ENCODE peak calls at places on chromosomes 4 and X, in five cellular contexts. N is K562, W is HCT116, T is HepG2, J is GM12878. U is an unnamed sample. For H3K27me3, the result is how much of the 10 kb centered on the place peaks cover.

GRCh38 chr4:152606800-152607577 is 71.1 kb upstream of the FBXW7 start:
- DNase-seq in T (no peak), N (no peak), J (no peak), W (no peak), U (no peak)

GRCh38 chr4:3807861-3808521 is 41.8 kb downstream of the ADRA2C start:
- DNase-seq in N (no peak), W (no peak), J (no peak), T (no peak), U (no peak)

GRCh38 chr4:114386637-114387233 is 211.9 kb upstream of the UGT8 start:
- DNase-seq in J (peak), W (peak), N (peak), T (peak), U (no peak)

GRCh38 chr4:56637791-56638190 is 43.3 kb downstream of the HOPX start:
- DNase-seq in J (no peak), W (no peak), N (no peak), T (no peak), U (no peak)

GRCh38 chr4:10256203-10256602 is 139.6 kb upstream of the WDR1 start:
- DNase-seq in N (no peak), J (no peak), W (no peak), T (no peak), U (no peak)

GRCh38 chrX:136063340-136064079 is 78.3 kb downstream of the SLC9A6 start:
- DNase-seq in N (no peak), W (no peak), T (no peak), J (no peak), U (no peak)

GRCh38 chrX:124342174-124342867 is 4.0 kb upstream of the SH2D1A start:
- DNase-seq in N (no peak), W (no peak), J (no peak), T (no peak), U (no peak)

GRCh38 chr4:304987-305680 is at the start of gene ZNF732:
- DNase-seq in J (no peak), N (no peak), W (no peak), T (no peak), U (peak)

GRCh38 chrX:123648028-123648810 is 84.6 kb downstream of the THOC2 start:
- DNase-seq in T (peak), W (no peak), N (no peak), J (no peak), U (peak)

GRCh38 chr4:173240696-173241095 is 72.1 kb downstream of the GALNT7 start:
- DNase-seq in T (no peak), J (no peak), N (no peak), W (no peak), U (no peak)

GRCh38 chr4:4659871-4660651 is 118.2 kb upstream of the STX18 start:
- DNase-seq in T (no peak), W (peak), J (no peak), N (peak), U (no peak)

GRCh38 chr4:9762823-9763475 is 18.5 kb upstream of the DRD5 start:
- DNase-seq in N (peak), J (peak), T (peak), W (peak), U (peak)

GRCh38 chrX:136121788-136122187 is 25.5 kb upstream of the FHL1 start:
- DNase-seq in W (no peak), T (no peak), J (no peak), N (no peak), U (no peak)

GRCh38 chr4:8115916-8116315 is 42.7 kb downstream of the ABLIM2 start:
- DNase-seq in W (no peak), T (no peak), N (no peak), J (no peak), U (no peak)

GRCh38 chrX:129781134-129782014 is 1.6 kb downstream of the SASH3 start:
- DNase-seq in W (no peak), T (no peak), N (no peak), J (peak), U (no peak)

GRCh38 chrX:29225670-29226069 is 638.4 kb downstream of the IL1RAPL1 start:
- DNase-seq in T (no peak), J (no peak), W (no peak), N (no peak), U (no peak)

GRCh38 chr4:21469438-21470032 is 479.0 kb downstream of the KCNIP4 start:
- DNase-seq in J (no peak), N (no peak), W (no peak), T (peak), U (no peak)

GRCh38 chr4:116588783-116589182 is 496.6 kb downstream of the TRAM1L1 start:
- DNase-seq in T (no peak), N (no peak), J (no peak), W (no peak), U (no peak)

GRCh38 chr4:187744911-187745310 is 250.7 kb upstream of the ZFP42 start:
- DNase-seq in T (no peak), N (no peak), J (no peak), W (peak), U (no peak)

GRCh38 chrX:68830486-68831404 is 1.9 kb downstream of the EFNB1 start:
- DNase-seq in J (no peak), W (no peak), T (no peak), N (no peak), U (no peak)

GRCh38 chrX:44092778-44093177 is 119.6 kb upstream of the NDP start:
- DNase-seq in N (no peak), J (no peak), W (no peak), T (peak), U (no peak)

GRCh38 chr4:82562553-82562854 is 716 bp upstream of the TMEM150C start:
- DNase-seq in W (no peak), T (no peak), N (no peak), J (no peak), U (no peak)

GRCh38 chr4:169823685-169824084 is 65.9 kb upstream of the HPF1 start:
- DNase-seq in W (no peak), T (peak), N (no peak), J (no peak), U (peak)

GRCh38 chr4:3388461-3389185 is 53.1 kb upstream of the HGFAC start:
- DNase-seq in T (no peak), W (no peak), J (peak), N (no peak), U (no peak)

GRCh38 chr4:145440292-145441007 is 41.2 kb upstream of the SMAD1 start:
- DNase-seq in T (no peak), W (no peak), J (no peak), N (no peak), U (no peak)

GRCh38 chr4:4990329-4990728 is 28.9 kb downstream of the CYTL1 start:
- DNase-seq in T (no peak), J (no peak), W (no peak), N (no peak), U (no peak)

GRCh38 chr4:120327276-120327675 is 260.6 kb upstream of the MAD2L1 start:
- DNase-seq in W (no peak), N (no peak), T (no peak), J (no peak), U (no peak)

GRCh38 chr4:173169428-173170209 is 1.0 kb downstream of the GALNT7 start:
- DNase-seq in J (no peak), T (no peak), W (no peak), N (peak), U (no peak)

GRCh38 chr4:3047464-3048286 is 26.7 kb downstream of the HTT-AS start:
- DNase-seq in J (peak), W (peak), N (peak), T (peak), U (peak)

GRCh38 chr4:110793381-110793801 is 170.5 kb upstream of the PITX2 start:
- DNase-seq in T (no peak), N (no peak), J (no peak), W (peak), U (no peak)

GRCh38 chr4:25694466-25694865 is 38.8 kb downstream of the SLC34A2 start:
- DNase-seq in N (no peak), J (no peak), W (no peak), T (no peak), U (no peak)

GRCh38 chr4:168917150-168917779 is 92.8 kb downstream of the CBR4 start:
- DNase-seq in T (peak), W (peak), J (no peak), N (peak), U (no peak)

GRCh38 chrX:71618303-71618721 is at the start of gene CXCR3:
- DNase-seq in N (no peak), T (no peak), J (peak), W (no peak), U (no peak)

GRCh38 chrX:71615056-71615455 is 3.3 kb downstream of the CXCR3 start:
- DNase-seq in J (no peak), T (no peak), W (no peak), N (no peak), U (no peak)

GRCh38 chrX:71617742-71618141 is 569 bp downstream of the CXCR3 start:
- DNase-seq in N (no peak), J (no peak), T (no peak), W (no peak), U (no peak)

GRCh38 chrX:71615954-71616353 is 2.4 kb downstream of the CXCR3 start:
- DNase-seq in W (no peak), J (no peak), T (no peak), N (no peak), U (no peak)

DNA sequence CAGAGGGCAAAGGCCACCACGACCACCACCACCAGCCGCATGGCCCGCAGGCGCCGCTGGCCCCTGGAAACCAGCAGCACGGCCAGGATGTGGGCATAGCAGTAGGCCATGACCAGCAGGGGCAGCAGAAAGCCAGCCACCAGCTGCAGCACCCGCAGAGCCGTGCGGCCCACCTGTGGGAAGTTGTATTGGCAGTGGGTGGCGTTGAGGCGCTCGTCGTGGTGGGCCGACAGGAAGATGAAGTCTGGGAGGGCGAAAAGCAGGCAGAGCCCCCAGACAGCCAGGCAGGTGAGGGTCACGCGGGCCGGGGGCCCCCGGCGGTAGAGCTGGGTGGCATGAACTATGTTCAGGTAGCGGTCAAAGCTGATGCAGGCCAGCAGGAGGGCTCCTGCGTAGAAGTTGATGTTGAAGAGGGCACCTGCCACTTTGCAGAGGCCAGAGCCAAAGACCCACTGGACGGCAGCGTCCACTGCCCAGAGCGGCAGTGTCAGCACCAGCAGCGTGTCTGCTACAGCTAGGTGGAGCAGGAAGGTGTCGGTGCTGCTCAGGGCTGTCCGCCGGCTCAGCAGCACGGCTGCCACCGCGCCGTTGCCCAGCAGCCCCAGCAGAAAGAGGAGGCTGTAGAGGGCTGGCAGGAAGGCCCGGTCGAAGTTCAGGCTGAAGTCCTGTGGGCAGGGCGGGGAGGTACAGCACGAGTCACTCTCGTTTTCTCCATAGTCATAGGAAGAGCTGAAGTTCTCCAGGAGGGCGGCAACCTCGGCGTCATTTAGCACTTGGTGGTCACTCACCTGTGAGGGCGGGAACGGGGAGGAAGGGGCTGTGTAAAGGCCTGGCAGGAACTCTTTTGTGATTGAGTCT is 1.4 kb downstream of the CXCR3 start:
- DNase-seq in W (no peak), J (no peak), N (no peak), T (peak), U (no peak)
- TF ChIP-seq CTCF in W (no peak), J (peak), N (no peak), T (peak), U (no peak)

DNA sequence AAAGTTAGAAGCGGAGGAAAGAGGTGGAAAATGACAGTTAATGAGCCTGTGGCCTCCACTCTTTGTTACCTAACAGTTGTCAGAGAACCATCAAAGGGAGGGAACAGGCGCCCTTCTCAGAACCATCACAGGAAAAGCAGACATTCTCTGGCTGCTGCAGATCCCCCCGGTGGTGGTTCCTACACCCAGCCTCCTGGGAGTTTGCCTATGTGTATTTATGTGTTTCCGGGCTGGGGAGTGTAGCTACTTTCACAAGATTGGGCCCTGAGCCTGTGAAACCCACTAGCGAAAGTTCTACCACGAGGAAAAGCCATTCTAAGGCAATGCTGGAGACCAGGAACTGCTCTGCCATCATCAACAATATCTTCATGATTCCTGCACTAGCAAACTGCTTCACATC is 52.7 kb upstream of the BCOR start:
- DNase-seq in N (no peak), J (no peak), T (no peak), W (no peak), U (no peak)
- H3K27me3 ChIP-seq in N (under half), J (under half), T (under half), W (under half), U (under half)

GRCh38 chrX:39725114-39725513 is 372.6 kb downstream of the BCOR start:
- DNase-seq in W (no peak), T (no peak), J (no peak), N (no peak), U (no peak)
- TF ChIP-seq SRF in W (no peak), T (no peak), J (no peak), N (no peak), U (no peak)

DNA sequence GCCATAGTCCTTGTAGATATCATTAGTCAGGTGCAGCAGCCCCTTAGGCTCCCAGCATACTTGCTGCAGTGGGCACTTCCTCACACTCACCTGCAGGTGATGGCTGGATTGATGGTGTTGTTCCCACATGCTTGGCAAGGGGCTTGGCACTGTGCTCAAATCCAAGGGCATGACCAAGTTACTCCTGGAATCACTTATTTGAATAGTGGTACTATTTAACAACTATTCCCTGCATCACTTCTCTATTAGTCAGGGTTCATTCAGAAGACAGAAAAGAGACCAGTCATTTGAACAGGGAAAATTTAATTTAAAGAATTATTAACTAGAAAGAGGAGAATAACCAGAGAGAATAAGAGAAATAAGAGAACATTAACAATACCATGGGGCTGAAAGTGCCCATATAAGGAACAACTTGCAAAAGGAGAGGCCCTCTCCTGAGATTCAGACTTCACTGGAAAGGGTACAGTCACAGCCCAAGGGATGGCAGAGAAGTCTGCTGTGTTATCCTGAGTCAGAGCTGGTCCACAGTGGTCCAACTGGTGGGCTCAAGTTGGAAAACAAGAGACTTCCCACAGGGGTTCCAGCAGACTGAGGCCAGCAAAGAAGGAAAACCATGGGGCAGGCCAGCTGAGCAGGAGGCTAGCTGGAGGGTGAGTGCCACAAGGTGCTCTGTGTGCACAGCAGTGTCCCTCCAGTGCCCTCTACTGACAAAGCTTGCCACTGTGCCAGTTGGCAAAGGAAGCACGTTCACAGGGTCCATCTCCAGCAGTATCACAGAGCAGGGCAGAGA is 9.8 kb downstream of the SPP1 start:
- DNase-seq in W (peak), J (no peak), T (peak), N (no peak), U (peak)
- TF ChIP-seq CTCF in W (peak), J (peak), T (peak), N (no peak), U (peak)

DNA sequence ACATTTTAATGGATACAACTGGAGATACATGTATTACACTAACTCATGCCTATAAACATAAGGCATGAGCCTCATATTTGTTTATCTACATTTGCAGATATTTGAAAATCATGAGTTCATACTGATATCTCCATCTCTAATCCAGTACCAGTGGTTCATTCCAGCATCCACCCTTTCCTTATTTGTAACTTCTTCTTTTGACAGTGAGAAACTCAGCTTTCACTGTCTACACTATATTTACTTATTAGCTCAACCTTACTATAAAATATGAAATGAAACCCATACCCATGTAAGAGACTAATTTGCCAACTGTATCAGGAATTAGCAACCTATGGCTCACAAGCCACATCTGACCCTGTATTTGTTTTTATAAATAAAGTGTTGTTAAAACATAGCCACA is 161.9 kb upstream of the GPRIN3 start:
- DNase-seq in J (no peak), T (no peak), W (no peak), N (no peak), U (no peak)
- H3K27me3 ChIP-seq in J (under half), T (under half), W (under half), N (under half), U (under half)

GRCh38 chr4:157838366-157838765 is 334.5 kb downstream of the GASK1B start:
- DNase-seq in J (no peak), N (no peak), W (no peak), T (no peak), U (no peak)

GRCh38 chr4:157837071-157837470 is 335.8 kb downstream of the GASK1B start:
- DNase-seq in N (no peak), T (no peak), J (no peak), W (no peak), U (no peak)

DNA sequence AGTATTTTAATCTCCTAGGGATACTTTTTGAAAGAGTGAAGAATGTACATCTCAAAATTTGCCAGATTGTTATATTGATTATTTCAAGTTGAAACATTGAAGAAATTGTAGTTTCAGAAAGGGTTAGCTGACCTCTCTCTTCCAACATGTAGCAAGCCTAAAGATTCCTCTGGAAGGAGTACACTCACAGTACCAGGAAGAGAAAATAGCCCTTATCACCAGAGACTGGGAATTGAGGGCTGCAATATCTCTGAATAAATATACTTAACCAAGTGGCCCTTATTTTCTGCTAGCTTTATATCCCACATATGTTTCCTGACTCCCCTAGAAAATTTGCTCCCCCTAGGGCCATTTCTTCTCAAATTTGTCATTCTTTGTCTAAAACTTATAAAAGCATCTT is 332.2 kb downstream of the GASK1B start:
- DNase-seq in N (no peak), J (no peak), T (no peak), W (no peak), U (no peak)
- TF ChIP-seq SRF in N (no peak), J (no peak), T (no peak), W (no peak), U (no peak)

GRCh38 chrX:26590849-26591248 is 374.9 kb downstream of the MAGEB5 start:
- DNase-seq in J (no peak), N (no peak), T (no peak), W (no peak), U (no peak)
- TF ChIP-seq CTCF in J (no peak), N (no peak), T (no peak), W (no peak), U (no peak)

U was measured in H1.